ENCODE peak calls at places on chromosome 20, in five cellular contexts. A is astrocyte of the cerebellum, V is heart left ventricle, W is cardiac fibroblast, Z is A549. R is an unnamed sample.

GRCh38 chr20:60365063-60365640 is 406.9 kb downstream of the CDH26 start:
- DNase-seq in Z (no peak), W (no peak), V (no peak), A (no peak), R (no peak)

GRCh38 chr20:25257130-25257529 is 9.2 kb downstream of the PYGB start:
- DNase-seq in A (no peak), V (no peak), Z (no peak), W (no peak), R (no peak)

GRCh38 chr20:13863244-13863643 is 78.4 kb downstream of the NDUFAF5 start:
- DNase-seq in V (no peak), A (no peak), W (no peak), Z (no peak), R (no peak)

GRCh38 chr20:37334450-37334849 is 11.5 kb upstream of the SRC start:
- DNase-seq in Z (no peak), A (no peak), V (no peak), W (no peak), R (no peak)

GRCh38 chr20:728022-728944 is 40.0 kb downstream of the SLC52A3 start:
- DNase-seq in A (no peak), V (peak), W (peak), Z (peak), R (no peak)

GRCh38 chr20:34703573-34704176 is 469 bp upstream of the TP53INP2 start:
- DNase-seq in V (peak), W (peak), A (no peak), Z (no peak), R (no peak)

GRCh38 chr20:53336892-53337291 is 256.7 kb downstream of the ZNF217 start:
- DNase-seq in A (no peak), Z (no peak), V (no peak), W (no peak), R (no peak)

GRCh38 chr20:610130-611046 is at the start of gene TCF15:
- DNase-seq in W (peak), A (no peak), V (peak), Z (no peak), R (no peak)

GRCh38 chr20:50635676-50636600 is 55.4 kb downstream of the RIPOR3 start:
- DNase-seq in Z (peak), V (peak), A (no peak), W (peak), R (no peak)
- H3K4me3 ChIP-seq in Z (peak), V (peak), A (no peak), W (no peak), R (no peak)

DNA sequence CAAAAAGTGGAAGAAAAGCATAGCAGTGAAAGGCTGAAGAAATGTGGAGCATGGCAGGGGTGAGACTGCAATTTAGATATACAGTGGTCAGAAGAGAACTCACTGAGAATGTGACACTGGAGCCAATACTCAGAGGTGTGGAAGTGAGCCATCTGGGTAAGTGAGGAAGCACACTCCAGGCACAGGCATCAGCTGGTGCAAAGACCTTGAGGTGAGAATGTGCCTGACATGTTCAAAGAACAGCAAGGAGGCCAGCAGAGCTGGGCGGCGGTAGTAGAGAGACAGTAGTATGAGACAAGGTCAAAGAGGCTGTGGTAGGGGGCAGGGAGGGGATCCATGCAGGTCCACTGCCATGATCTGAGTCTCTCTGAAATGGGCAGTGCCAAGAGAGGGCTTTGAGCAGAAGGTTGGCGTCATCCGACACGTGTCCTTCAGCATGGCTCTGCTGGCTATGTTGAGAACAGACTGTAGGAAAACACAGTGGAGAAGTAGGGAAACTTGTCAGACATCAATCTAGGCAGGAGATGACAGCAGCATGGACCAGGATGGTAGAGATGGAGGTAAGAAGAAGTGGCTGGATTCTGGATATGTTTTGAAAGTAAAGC is 84.4 kb downstream of the PLCG1 start:
- DNase-seq in Z (no peak), W (no peak), A (no peak), V (no peak), R (no peak)
- TF ChIP-seq CTCF in Z (no peak), W (no peak), A (no peak), V (no peak), R (no peak)

GRCh38 chr20:62973033-62973745 is 20.7 kb downstream of the SLC17A9 start:
- DNase-seq in Z (no peak), A (no peak), V (no peak), W (no peak), R (no peak)

GRCh38 chr20:62971211-62971949 is 18.9 kb downstream of the SLC17A9 start:
- DNase-seq in A (no peak), Z (no peak), V (no peak), W (no peak), R (no peak)

GRCh38 chr20:62970307-62971210 is 18.1 kb downstream of the SLC17A9 start:
- DNase-seq in V (no peak), W (no peak), Z (no peak), A (no peak), R (no peak)

GRCh38 chr20:62969939-62970306 is 17.4 kb downstream of the SLC17A9 start:
- DNase-seq in Z (no peak), A (no peak), W (no peak), V (no peak), R (no peak)

GRCh38 chr20:62972270-62973032 is 19.9 kb downstream of the SLC17A9 start:
- DNase-seq in Z (peak), W (peak), V (peak), A (peak), R (peak)
- H3K4me3 ChIP-seq in Z (peak), W (peak), V (peak), A (no peak), R (peak)

DNA sequence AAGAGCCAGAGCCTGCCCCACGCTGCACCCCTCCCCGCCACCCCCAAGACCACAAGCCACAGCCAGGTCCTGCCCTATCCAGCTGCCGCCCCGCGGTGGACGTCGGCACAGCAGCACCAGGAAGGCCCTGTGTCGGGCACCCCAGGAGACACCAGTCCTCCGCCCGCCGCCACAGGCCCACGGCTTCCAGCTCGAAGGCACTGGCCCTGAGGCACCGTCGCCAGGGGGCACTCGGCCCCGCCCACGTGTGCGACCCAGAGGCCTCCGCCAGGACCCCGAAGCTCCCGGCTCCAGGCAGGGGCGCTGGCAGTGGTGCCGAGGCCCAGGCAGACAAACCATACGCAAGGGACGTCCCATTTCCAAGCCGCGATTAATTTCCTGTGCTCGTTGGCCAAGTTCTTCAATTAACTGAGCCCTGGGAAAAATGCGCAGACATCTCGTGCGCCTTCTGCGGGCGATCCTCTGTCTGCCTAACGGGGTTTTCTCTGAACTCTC is 19.4 kb downstream of the KCNQ2 start:
- DNase-seq in V (no peak), Z (peak), W (no peak), A (no peak), R (no peak)
- TF ChIP-seq CTCF in V (peak), Z (peak), W (peak), A (peak), R (peak)

DNA sequence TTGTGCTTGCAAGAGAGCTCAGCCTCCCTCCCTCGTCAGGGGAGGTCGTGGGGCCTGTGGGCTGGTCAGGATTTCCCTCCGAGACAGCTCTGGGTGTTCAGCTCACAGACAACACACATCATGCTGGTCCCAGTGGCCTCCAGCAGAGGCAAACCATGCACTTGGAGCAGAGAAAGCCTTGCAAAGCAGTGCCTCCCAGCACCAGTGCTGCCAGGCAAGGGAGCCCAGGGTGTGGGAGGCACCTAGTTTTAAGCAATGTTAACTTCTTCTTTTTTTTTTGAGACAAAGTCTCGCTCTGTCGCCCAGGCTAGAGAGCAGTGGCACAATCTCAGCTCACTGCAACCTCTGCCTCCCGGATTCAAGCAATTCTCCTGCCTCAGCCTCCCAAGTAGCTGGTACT is 34.0 kb upstream of the INSM1 start:
- DNase-seq in W (no peak), Z (no peak), V (no peak), A (no peak), R (no peak)
- H3K4me3 ChIP-seq in W (no peak), Z (no peak), V (no peak), A (no peak), R (no peak)